ENCODE peak calls at places on chromosome 1, in six cellular contexts. S is ovary, W is spleen, Y is stomach, Q is IMR-90, G is transverse colon. K is an unnamed sample.
A peak's percentile ranks its signal among the peaks of the same experiment; 100 is the strongest.

GRCh38 chr1:31007462-31007991 is 58.0 kb downstream of the PUM1 start:
- DNase-seq in S (no peak), W (no peak), Y (no peak), Q (peak; percentile 90), G (no peak), K (no peak)

GRCh38 chr1:58621375-58621774 is 44.3 kb upstream of the TACSTD2 start:
- DNase-seq in S (no peak), W (no peak), Y (no peak), Q (no peak), G (no peak), K (no peak)

GRCh38 chr1:63403386-63403785 is 36.0 kb downstream of the ALG6 start:
- DNase-seq in S (no peak), W (no peak), Y (no peak), Q (no peak), G (no peak), K (no peak)

GRCh38 chr1:39416609-39417008 is 74.8 kb upstream of the BMP8A start:
- DNase-seq in S (no peak), W (no peak), Y (no peak), Q (no peak), G (no peak), K (no peak)

GRCh38 chr1:156095906-156096508 is 13.7 kb upstream of the MEX3A start:
- DNase-seq in S (no peak), W (no peak), Y (no peak), Q (no peak), G (no peak), K (no peak)

GRCh38 chr1:111141245-111141644 is 1.2 kb downstream of the CEPT1 start:
- DNase-seq in S (no peak), W (no peak), Y (no peak), Q (no peak), G (no peak), K (no peak)

GRCh38 chr1:11804666-11805453 is 904 bp downstream of the MTHFR start:
- DNase-seq in S (peak; percentile 84), W (no peak), Y (peak; percentile 66), Q (peak; percentile 56), G (peak; percentile 65), K (peak; percentile 75)

GRCh38 chr1:116765962-116766361 is 11.7 kb downstream of the CD2 start:
- DNase-seq in S (no peak), W (no peak), Y (no peak), Q (no peak), G (no peak), K (no peak)

GRCh38 chr1:244102051-244102450 is 51.0 kb downstream of the ZBTB18 start:
- DNase-seq in S (no peak), W (no peak), Y (no peak), Q (no peak), G (no peak), K (no peak)

GRCh38 chr1:216705686-216706085 is 17.5 kb downstream of the ESRRG start:
- DNase-seq in S (no peak), W (no peak), Y (peak; percentile 69), Q (no peak), G (no peak), K (no peak)

GRCh38 chr1:226978350-226979114 is 38.4 kb downstream of the COQ8A start:
- DNase-seq in S (no peak), W (no peak), Y (no peak), Q (no peak), G (no peak), K (no peak)

GRCh38 chr1:64114012-64114525 is 89.4 kb upstream of the UBE2U start:
- DNase-seq in S (no peak), W (no peak), Y (no peak), Q (no peak), G (no peak), K (no peak)

GRCh38 chr1:6612641-6613360 is 730 bp upstream of the PHF13 start:
- DNase-seq in S (peak; percentile 64), W (no peak), Y (peak; percentile 62), Q (peak; percentile 39), G (peak; percentile 69), K (no peak)
- TF ChIP-seq POLR2A in S (peak; percentile 45), W (no peak), Y (no peak), Q (no peak), G (peak; percentile 54), K (peak; percentile 20)

DNA sequence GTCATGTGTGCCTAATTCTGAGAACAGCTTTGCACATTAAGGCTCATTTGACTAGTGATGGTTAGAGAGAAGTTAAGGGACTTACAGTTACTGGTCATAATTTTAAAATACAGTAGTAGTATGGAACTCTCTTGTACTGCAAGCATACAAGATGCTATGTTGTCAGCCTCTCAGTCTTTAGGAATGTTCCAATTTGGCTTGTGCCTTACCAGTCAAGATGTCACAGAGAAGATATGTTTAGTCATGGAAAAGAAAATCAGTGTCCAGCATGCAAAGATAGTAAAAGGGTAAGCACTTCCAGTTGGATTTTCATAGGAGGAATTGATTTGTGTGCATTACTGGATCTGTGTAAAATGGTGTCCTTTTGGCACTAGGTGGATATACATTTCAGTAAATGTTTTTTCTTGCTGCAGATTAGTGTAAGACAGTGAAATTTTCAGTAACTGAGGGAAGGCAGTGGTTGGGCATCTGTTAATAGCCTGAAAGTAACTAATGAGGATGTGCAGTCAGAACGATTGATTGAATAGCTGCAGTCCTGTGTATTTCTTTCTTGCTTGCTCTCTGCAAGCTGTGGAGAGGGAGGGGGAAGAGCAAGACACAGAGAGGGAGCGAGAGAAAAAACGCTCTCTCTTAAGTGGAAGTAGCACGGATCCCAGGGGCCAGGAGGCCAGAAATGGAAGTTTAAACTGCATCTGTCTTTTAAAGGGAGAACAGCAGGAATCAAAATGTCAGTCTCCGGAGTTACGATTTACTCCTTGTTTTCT is 108.2 kb downstream of the CLEC20A start:
- DNase-seq in S (no peak), W (no peak), Y (no peak), Q (peak; percentile 70), G (no peak), K (no peak)
- H3K4me3 ChIP-seq in S (no peak overlapping the region), W (no peak overlapping the region), Y (no peak overlapping the region), Q (peak overlapping the region; percentile 2), G (no peak overlapping the region), K (no peak overlapping the region)

GRCh38 chr1:20611652-20612051 is 21.6 kb upstream of the PINK1 start:
- DNase-seq in S (no peak), W (no peak), Y (no peak), Q (no peak), G (no peak), K (no peak)
- TF ChIP-seq POLR2A in S (no peak), W (no peak), Y (no peak), Q (no peak), G (no peak), K (no peak)

GRCh38 chr1:35268282-35269189 is at the start of gene ZMYM4:
- DNase-seq in S (peak; percentile 91), W (peak; percentile 95), Y (peak; percentile 92), Q (peak; percentile 99), G (peak; percentile 93), K (peak; percentile 91)

GRCh38 chr1:35269190-35269988 is 880 bp downstream of the ZMYM4 start:
- DNase-seq in S (no peak), W (no peak), Y (no peak), Q (no peak), G (no peak), K (no peak)

GRCh38 chr1:35266306-35266705 is 2.2 kb upstream of the ZMYM4 start:
- DNase-seq in S (no peak), W (no peak), Y (no peak), Q (no peak), G (no peak), K (no peak)

GRCh38 chr1:35274197-35274596 is 5.7 kb downstream of the ZMYM4 start:
- DNase-seq in S (no peak), W (no peak), Y (no peak), Q (no peak), G (no peak), K (no peak)

DNA sequence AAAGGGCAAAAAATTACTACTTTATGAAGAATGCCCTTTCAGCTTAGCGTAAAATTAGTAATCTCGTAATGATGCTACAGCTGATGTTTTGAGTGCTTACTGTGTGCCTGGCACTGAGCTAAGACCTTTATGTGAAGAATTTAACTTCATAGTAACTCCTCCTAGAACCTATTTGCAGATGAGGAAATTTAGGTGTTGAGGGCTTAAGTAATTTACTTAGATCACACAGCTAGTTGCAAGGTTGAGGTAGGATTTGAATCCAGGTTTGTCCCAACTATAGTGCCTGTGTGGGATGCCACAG is 1.4 kb downstream of the ZMYM4 start:
- DNase-seq in S (no peak), W (no peak), Y (no peak), Q (no peak), G (no peak), K (no peak)
- H3K4me3 ChIP-seq in S (peak overlapping the region; percentile 70), W (peak overlapping the region; percentile 79), Y (peak overlapping the region; percentile 80), Q (peak overlapping the region; percentile 84), G (peak overlapping the region; percentile 85), K (peak overlapping the region; percentile 92)

GRCh38 chr1:153728305-153729066 is 636 bp downstream of the INTS3 start:
- DNase-seq in S (peak; percentile 75), W (peak; percentile 88), Y (no peak), Q (peak; percentile 48), G (peak; percentile 41), K (peak; percentile 76)

GRCh38 chr1:153723687-153724086 is 4.2 kb upstream of the INTS3 start:
- DNase-seq in S (no peak), W (no peak), Y (no peak), Q (no peak), G (no peak), K (no peak)

GRCh38 chr1:153730468-153730988 is 2.7 kb downstream of the INTS3 start:
- DNase-seq in S (no peak), W (no peak), Y (no peak), Q (no peak), G (no peak), K (no peak)

GRCh38 chr1:153727463-153728304 is at the start of gene INTS3:
- DNase-seq in S (peak; percentile 99), W (peak; percentile 100), Y (peak; percentile 100), Q (peak; percentile 100), G (peak; percentile 100), K (peak; percentile 100)
- TF ChIP-seq POLR2A in S (peak; percentile 69), W (peak; percentile 36), Y (peak; percentile 20), Q (peak; percentile 52), G (peak; percentile 70), K (peak; percentile 42)

DNA sequence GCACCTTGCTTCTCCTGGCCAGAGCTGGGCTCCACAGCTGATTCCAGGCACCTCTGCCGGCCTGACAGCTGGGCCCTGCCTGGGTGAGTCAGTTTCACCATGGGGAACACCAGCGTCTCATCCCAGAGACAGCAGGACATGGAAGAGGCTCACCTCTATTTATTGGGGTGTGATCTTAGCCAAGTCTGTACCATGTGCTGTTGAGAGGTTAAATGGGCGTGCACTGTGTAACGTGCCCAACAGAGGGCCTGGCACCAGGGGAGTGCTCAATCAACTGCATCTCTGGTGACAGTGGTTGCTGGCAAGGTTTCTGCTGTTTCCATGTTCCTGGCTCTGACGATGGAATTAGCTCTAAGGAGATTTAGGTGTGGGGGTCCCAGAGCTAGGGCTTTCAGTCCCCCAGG is 890 bp downstream of the CPLANE2 start:
- DNase-seq in S (no peak), W (no peak), Y (peak; percentile 65), Q (peak; percentile 18), G (peak; percentile 63), K (no peak)
- H3K4me3 ChIP-seq in S (peak overlapping the region; percentile 50), W (peak overlapping the region; percentile 62), Y (peak overlapping the region; percentile 58), Q (peak overlapping the region; percentile 71), G (peak overlapping the region; percentile 60), K (peak overlapping the region; percentile 51)

GRCh38 chr1:43531453-43531905 is 796 bp downstream of the PTPRF start:
- DNase-seq in S (no peak), W (no peak), Y (no peak), Q (no peak), G (peak; percentile 63), K (peak; percentile 48)
- TF ChIP-seq POLR2A in S (no peak), W (no peak), Y (no peak), Q (no peak), G (peak; percentile 26), K (peak; percentile 25)

GRCh38 chr1:56816909-56817308 is 2.3 kb downstream of the FYB2 start:
- DNase-seq in S (no peak), W (no peak), Y (no peak), Q (no peak), G (no peak), K (no peak)
- H3K4me3 ChIP-seq in S (no peak overlapping the region), W (no peak overlapping the region), Y (no peak overlapping the region), Q (no peak overlapping the region), G (no peak overlapping the region), K (no peak overlapping the region)

K was measured in uterus.